ENCODE peak calls at places on chromosomes 5 and 9, in five cellular contexts. H is A549; B is GM12865; J is DMS79 treated with DMSO at 0.1 percent for 48 hours; C is stimulated activated CD8-positive, alpha-beta memory T cell treated with anti-CD3 and anti-CD28 coated beads, Interleukin-2, amount 100 ng/mL, for 1 hour. L is an unnamed sample.

GRCh38 chr5:135030691-135031145 is 3.3 kb downstream of the PITX1 start:
- DNase-seq in B (no peak), H (no peak), J (no peak), C (no peak), L (no peak)

GRCh38 chr9:114366334-114367128 is 21.3 kb downstream of the AKNA start:
- DNase-seq in C (no peak), B (peak; percentile 77), H (no peak), J (peak; percentile 25), L (no peak)

GRCh38 chr5:107564896-107565295 is 105.8 kb downstream of the EFNA5 start:
- DNase-seq in B (no peak), C (no peak), J (no peak), H (no peak), L (no peak)

GRCh38 chr9:9753266-9753665 is 859.5 kb downstream of the PTPRD start:
- DNase-seq in C (no peak), H (no peak), B (no peak), J (no peak), L (no peak)

GRCh38 chr5:74105126-74105780 is 479.3 kb downstream of the ARHGEF28 start:
- DNase-seq in J (no peak), C (no peak), H (no peak), B (no peak), L (no peak)

GRCh38 chr5:38780950-38781349 is 64.9 kb upstream of the OSMR start:
- DNase-seq in C (no peak), H (no peak), B (no peak), J (peak; percentile 68), L (no peak)

GRCh38 chr5:10988637-10989036 is 227.6 kb upstream of the DAP start:
- DNase-seq in B (peak; percentile 29), C (no peak), J (no peak), H (no peak), L (no peak)

GRCh38 chr5:134465856-134466240 is 54.2 kb upstream of the CDKN2AIPNL start:
- DNase-seq in B (peak; percentile 86), C (peak; percentile 17), H (peak; percentile 89), J (no peak), L (peak; percentile 23)

GRCh38 chr9:129204840-129205239 is 26.8 kb upstream of the IER5L start:
- DNase-seq in J (no peak), H (no peak), C (no peak), B (no peak), L (no peak)

GRCh38 chr5:169064093-169064492 is 236.8 kb downstream of the SLIT3 start:
- DNase-seq in J (peak; percentile 9), B (no peak), H (no peak), C (no peak), L (no peak)

GRCh38 chr5:168227973-168228615 is 63.4 kb upstream of the WWC1 start:
- DNase-seq in C (peak; percentile 20), B (peak; percentile 75), J (no peak), H (no peak), L (peak; percentile 8)

GRCh38 chr5:37724395-37725125 is 115.3 kb downstream of the GDNF start:
- DNase-seq in C (no peak), H (no peak), B (no peak), J (no peak), L (no peak)

GRCh38 chr9:91776409-91777365 is 173.3 kb downstream of the ROR2 start:
- DNase-seq in C (no peak), J (no peak), H (no peak), B (no peak), L (no peak)

GRCh38 chr5:142222235-142222880 is 102.5 kb downstream of the SPRY4 start:
- DNase-seq in C (no peak), J (no peak), H (no peak), B (no peak), L (no peak)

GRCh38 chr5:8864053-8864452 is 681.8 kb downstream of the SEMA5A start:
- DNase-seq in C (no peak), H (no peak), J (no peak), B (peak; percentile 63), L (no peak)

GRCh38 chr5:147727200-147727599 is 55.3 kb downstream of the JAKMIP2 start:
- DNase-seq in C (no peak), H (no peak), J (no peak), B (no peak), L (no peak)

GRCh38 chr5:173010021-173010420 is 26.4 kb downstream of the ATP6V0E1 start:
- DNase-seq in J (no peak), B (no peak), H (no peak), C (no peak), L (no peak)

GRCh38 chr9:128124873-128125574 is 2.5 kb downstream of the PTGES2 start:
- DNase-seq in H (peak; percentile 33), B (peak; percentile 80), C (no peak), J (no peak), L (no peak)

GRCh38 chr5:109030360-109031143 is 282.9 kb downstream of the FER start:
- DNase-seq in J (no peak), C (no peak), B (no peak), H (no peak), L (no peak)

GRCh38 chr9:35401011-35401410 is 88.9 kb upstream of the RUSC2 start:
- DNase-seq in B (no peak), J (no peak), C (no peak), H (no peak), L (no peak)

GRCh38 chr9:133738806-133739150 is 626 bp upstream of the SARDH start:
- DNase-seq in H (no peak), J (no peak), B (no peak), C (no peak), L (no peak)

GRCh38 chr5:152142845-152143469 is 218.3 kb upstream of the GLRA1 start:
- DNase-seq in C (peak; percentile 25), J (peak; percentile 28), H (peak; percentile 45), B (peak; percentile 72), L (peak; percentile 47)

GRCh38 chr9:136886610-136887597 is 588 bp downstream of the TRAF2 start:
- DNase-seq in B (peak; percentile 41), J (no peak), C (no peak), H (peak; percentile 46), L (peak; percentile 18)

L was measured in activated T-helper 1 cell treated with anti-CD3 and anti-CD28 coated beads, Interleukin-2, amount 50 U/mL, for 16 hours.